ENCODE peak calls at places on chromosome 5, in five cellular contexts. One of them, this sample, is unnamed.

GRCh38 chr5:153893809-153894208 is 144.9 kb downstream of the FAM114A2 start:
- DNase-seq in activated CD4-positive, CD25-positive, alpha-beta regulatory T cell treated with anti-CD3 and anti-CD28 coated beads, Interleukin-2, amount 50 U/mL, for 72 hours: no peak
- DNase-seq in activated naive CD4-positive, alpha-beta T cell treated with anti-CD3 and anti-CD28 coated beads, Interleukin-2, amount 10 ng/mL, durations not matched to agents 7 days and 5 days: no peak
- DNase-seq in stimulated activated CD4-positive, alpha-beta T cell treated with anti-CD3 and anti-CD28 coated beads, Interleukin-2, amount 100 ng/mL, for 48 hours: no peak
- DNase-seq in kidney tubule cell: no peak
- DNase-seq in this sample: no peak

GRCh38 chr5:33073856-33074255 is 362.7 kb downstream of the NPR3 start:
- DNase-seq in stimulated activated CD4-positive, alpha-beta T cell treated with anti-CD3 and anti-CD28 coated beads, Interleukin-2, amount 100 ng/mL, for 48 hours: no peak
- DNase-seq in activated naive CD4-positive, alpha-beta T cell treated with anti-CD3 and anti-CD28 coated beads, Interleukin-2, amount 10 ng/mL, durations not matched to agents 7 days and 5 days: no peak
- DNase-seq in activated CD4-positive, CD25-positive, alpha-beta regulatory T cell treated with anti-CD3 and anti-CD28 coated beads, Interleukin-2, amount 50 U/mL, for 72 hours: no peak
- DNase-seq in kidney tubule cell: no peak
- DNase-seq in this sample: peak; percentile 60

GRCh38 chr5:83608122-83608521 is 112.5 kb downstream of the HAPLN1 start:
- DNase-seq in kidney tubule cell: peak; percentile 52
- DNase-seq in activated CD4-positive, CD25-positive, alpha-beta regulatory T cell treated with anti-CD3 and anti-CD28 coated beads, Interleukin-2, amount 50 U/mL, for 72 hours: no peak
- DNase-seq in stimulated activated CD4-positive, alpha-beta T cell treated with anti-CD3 and anti-CD28 coated beads, Interleukin-2, amount 100 ng/mL, for 48 hours: no peak
- DNase-seq in activated naive CD4-positive, alpha-beta T cell treated with anti-CD3 and anti-CD28 coated beads, Interleukin-2, amount 10 ng/mL, durations not matched to agents 7 days and 5 days: no peak
- DNase-seq in this sample: peak; percentile 40

GRCh38 chr5:94463739-94464138 is 154.7 kb downstream of the KIAA0825 start:
- DNase-seq in stimulated activated CD4-positive, alpha-beta T cell treated with anti-CD3 and anti-CD28 coated beads, Interleukin-2, amount 100 ng/mL, for 48 hours: no peak
- DNase-seq in activated CD4-positive, CD25-positive, alpha-beta regulatory T cell treated with anti-CD3 and anti-CD28 coated beads, Interleukin-2, amount 50 U/mL, for 72 hours: no peak
- DNase-seq in activated naive CD4-positive, alpha-beta T cell treated with anti-CD3 and anti-CD28 coated beads, Interleukin-2, amount 10 ng/mL, durations not matched to agents 7 days and 5 days: no peak
- DNase-seq in kidney tubule cell: no peak
- DNase-seq in this sample: peak; percentile 24

GRCh38 chr5:42638972-42639371 is 117.6 kb upstream of the CCDC152 start:
- DNase-seq in kidney tubule cell: no peak
- DNase-seq in activated CD4-positive, CD25-positive, alpha-beta regulatory T cell treated with anti-CD3 and anti-CD28 coated beads, Interleukin-2, amount 50 U/mL, for 72 hours: no peak
- DNase-seq in activated naive CD4-positive, alpha-beta T cell treated with anti-CD3 and anti-CD28 coated beads, Interleukin-2, amount 10 ng/mL, durations not matched to agents 7 days and 5 days: no peak
- DNase-seq in stimulated activated CD4-positive, alpha-beta T cell treated with anti-CD3 and anti-CD28 coated beads, Interleukin-2, amount 100 ng/mL, for 48 hours: no peak
- DNase-seq in this sample: no peak

GRCh38 chr5:154801083-154801482 is 45.9 kb downstream of the LARP1 start:
- DNase-seq in activated naive CD4-positive, alpha-beta T cell treated with anti-CD3 and anti-CD28 coated beads, Interleukin-2, amount 10 ng/mL, durations not matched to agents 7 days and 5 days: no peak
- DNase-seq in kidney tubule cell: peak; percentile 45
- DNase-seq in activated CD4-positive, CD25-positive, alpha-beta regulatory T cell treated with anti-CD3 and anti-CD28 coated beads, Interleukin-2, amount 50 U/mL, for 72 hours: no peak
- DNase-seq in stimulated activated CD4-positive, alpha-beta T cell treated with anti-CD3 and anti-CD28 coated beads, Interleukin-2, amount 100 ng/mL, for 48 hours: no peak
- DNase-seq in this sample: peak; percentile 90

GRCh38 chr5:143491644-143492043 is 88.2 kb upstream of the NR3C1 start:
- DNase-seq in kidney tubule cell: no peak
- DNase-seq in activated naive CD4-positive, alpha-beta T cell treated with anti-CD3 and anti-CD28 coated beads, Interleukin-2, amount 10 ng/mL, durations not matched to agents 7 days and 5 days: no peak
- DNase-seq in activated CD4-positive, CD25-positive, alpha-beta regulatory T cell treated with anti-CD3 and anti-CD28 coated beads, Interleukin-2, amount 50 U/mL, for 72 hours: no peak
- DNase-seq in stimulated activated CD4-positive, alpha-beta T cell treated with anti-CD3 and anti-CD28 coated beads, Interleukin-2, amount 100 ng/mL, for 48 hours: no peak
- DNase-seq in this sample: no peak

GRCh38 chr5:141811287-141812155 is 66.7 kb downstream of the PCDH1 start:
- DNase-seq in stimulated activated CD4-positive, alpha-beta T cell treated with anti-CD3 and anti-CD28 coated beads, Interleukin-2, amount 100 ng/mL, for 48 hours: peak; percentile 15
- DNase-seq in kidney tubule cell: no peak
- DNase-seq in activated CD4-positive, CD25-positive, alpha-beta regulatory T cell treated with anti-CD3 and anti-CD28 coated beads, Interleukin-2, amount 50 U/mL, for 72 hours: peak; percentile 33
- DNase-seq in activated naive CD4-positive, alpha-beta T cell treated with anti-CD3 and anti-CD28 coated beads, Interleukin-2, amount 10 ng/mL, durations not matched to agents 7 days and 5 days: peak; percentile 45
- DNase-seq in this sample: no peak

GRCh38 chr5:75023368-75024159 is 28.8 kb downstream of the GCNT4 start:
- DNase-seq in activated CD4-positive, CD25-positive, alpha-beta regulatory T cell treated with anti-CD3 and anti-CD28 coated beads, Interleukin-2, amount 50 U/mL, for 72 hours: no peak
- DNase-seq in kidney tubule cell: peak; percentile 15
- DNase-seq in stimulated activated CD4-positive, alpha-beta T cell treated with anti-CD3 and anti-CD28 coated beads, Interleukin-2, amount 100 ng/mL, for 48 hours: no peak
- DNase-seq in activated naive CD4-positive, alpha-beta T cell treated with anti-CD3 and anti-CD28 coated beads, Interleukin-2, amount 10 ng/mL, durations not matched to agents 7 days and 5 days: peak; percentile 43
- DNase-seq in this sample: peak; percentile 23

GRCh38 chr5:119290161-119290569 is 65.7 kb upstream of the TNFAIP8 start:
- DNase-seq in stimulated activated CD4-positive, alpha-beta T cell treated with anti-CD3 and anti-CD28 coated beads, Interleukin-2, amount 100 ng/mL, for 48 hours: no peak
- DNase-seq in activated CD4-positive, CD25-positive, alpha-beta regulatory T cell treated with anti-CD3 and anti-CD28 coated beads, Interleukin-2, amount 50 U/mL, for 72 hours: no peak
- DNase-seq in kidney tubule cell: peak; percentile 63
- DNase-seq in activated naive CD4-positive, alpha-beta T cell treated with anti-CD3 and anti-CD28 coated beads, Interleukin-2, amount 10 ng/mL, durations not matched to agents 7 days and 5 days: no peak
- DNase-seq in this sample: peak; percentile 18

GRCh38 chr5:150590979-150591411 is 49.5 kb upstream of the SYNPO start:
- DNase-seq in stimulated activated CD4-positive, alpha-beta T cell treated with anti-CD3 and anti-CD28 coated beads, Interleukin-2, amount 100 ng/mL, for 48 hours: no peak
- DNase-seq in activated naive CD4-positive, alpha-beta T cell treated with anti-CD3 and anti-CD28 coated beads, Interleukin-2, amount 10 ng/mL, durations not matched to agents 7 days and 5 days: no peak
- DNase-seq in activated CD4-positive, CD25-positive, alpha-beta regulatory T cell treated with anti-CD3 and anti-CD28 coated beads, Interleukin-2, amount 50 U/mL, for 72 hours: no peak
- DNase-seq in kidney tubule cell: no peak
- DNase-seq in this sample: no peak

GRCh38 chr5:177306674-177307543 is 3.3 kb downstream of the PRELID1 start:
- DNase-seq in stimulated activated CD4-positive, alpha-beta T cell treated with anti-CD3 and anti-CD28 coated beads, Interleukin-2, amount 100 ng/mL, for 48 hours: no peak
- DNase-seq in kidney tubule cell: peak; percentile 8
- DNase-seq in activated CD4-positive, CD25-positive, alpha-beta regulatory T cell treated with anti-CD3 and anti-CD28 coated beads, Interleukin-2, amount 50 U/mL, for 72 hours: no peak
- DNase-seq in activated naive CD4-positive, alpha-beta T cell treated with anti-CD3 and anti-CD28 coated beads, Interleukin-2, amount 10 ng/mL, durations not matched to agents 7 days and 5 days: no peak
- DNase-seq in this sample: no peak

GRCh38 chr5:37841223-37841622 is 1.4 kb upstream of the GDNF start:
- DNase-seq in kidney tubule cell: no peak
- DNase-seq in activated CD4-positive, CD25-positive, alpha-beta regulatory T cell treated with anti-CD3 and anti-CD28 coated beads, Interleukin-2, amount 50 U/mL, for 72 hours: no peak
- DNase-seq in activated naive CD4-positive, alpha-beta T cell treated with anti-CD3 and anti-CD28 coated beads, Interleukin-2, amount 10 ng/mL, durations not matched to agents 7 days and 5 days: no peak
- DNase-seq in stimulated activated CD4-positive, alpha-beta T cell treated with anti-CD3 and anti-CD28 coated beads, Interleukin-2, amount 100 ng/mL, for 48 hours: no peak
- DNase-seq in this sample: no peak

GRCh38 chr5:123472150-123472549 is 39.8 kb upstream of the CSNK1G3 start:
- DNase-seq in stimulated activated CD4-positive, alpha-beta T cell treated with anti-CD3 and anti-CD28 coated beads, Interleukin-2, amount 100 ng/mL, for 48 hours: no peak
- DNase-seq in activated CD4-positive, CD25-positive, alpha-beta regulatory T cell treated with anti-CD3 and anti-CD28 coated beads, Interleukin-2, amount 50 U/mL, for 72 hours: no peak
- DNase-seq in activated naive CD4-positive, alpha-beta T cell treated with anti-CD3 and anti-CD28 coated beads, Interleukin-2, amount 10 ng/mL, durations not matched to agents 7 days and 5 days: no peak
- DNase-seq in kidney tubule cell: no peak
- DNase-seq in this sample: no peak

GRCh38 chr5:50962934-50963646 is 296.7 kb downstream of the PARP8 start:
- DNase-seq in kidney tubule cell: peak; percentile 58
- DNase-seq in activated naive CD4-positive, alpha-beta T cell treated with anti-CD3 and anti-CD28 coated beads, Interleukin-2, amount 10 ng/mL, durations not matched to agents 7 days and 5 days: peak; percentile 74
- DNase-seq in stimulated activated CD4-positive, alpha-beta T cell treated with anti-CD3 and anti-CD28 coated beads, Interleukin-2, amount 100 ng/mL, for 48 hours: peak; percentile 80
- DNase-seq in activated CD4-positive, CD25-positive, alpha-beta regulatory T cell treated with anti-CD3 and anti-CD28 coated beads, Interleukin-2, amount 50 U/mL, for 72 hours: peak; percentile 57
- DNase-seq in this sample: peak; percentile 32

GRCh38 chr5:168851902-168852321 is 272.7 kb upstream of the PANK3 start:
- DNase-seq in activated naive CD4-positive, alpha-beta T cell treated with anti-CD3 and anti-CD28 coated beads, Interleukin-2, amount 10 ng/mL, durations not matched to agents 7 days and 5 days: peak; percentile 42
- DNase-seq in activated CD4-positive, CD25-positive, alpha-beta regulatory T cell treated with anti-CD3 and anti-CD28 coated beads, Interleukin-2, amount 50 U/mL, for 72 hours: no peak
- DNase-seq in kidney tubule cell: peak; percentile 72
- DNase-seq in stimulated activated CD4-positive, alpha-beta T cell treated with anti-CD3 and anti-CD28 coated beads, Interleukin-2, amount 100 ng/mL, for 48 hours: no peak
- DNase-seq in this sample: no peak

GRCh38 chr5:16975950-16976624 is 40.0 kb upstream of the MYO10 start:
- DNase-seq in activated CD4-positive, CD25-positive, alpha-beta regulatory T cell treated with anti-CD3 and anti-CD28 coated beads, Interleukin-2, amount 50 U/mL, for 72 hours: no peak
- DNase-seq in stimulated activated CD4-positive, alpha-beta T cell treated with anti-CD3 and anti-CD28 coated beads, Interleukin-2, amount 100 ng/mL, for 48 hours: no peak
- DNase-seq in kidney tubule cell: no peak
- DNase-seq in activated naive CD4-positive, alpha-beta T cell treated with anti-CD3 and anti-CD28 coated beads, Interleukin-2, amount 10 ng/mL, durations not matched to agents 7 days and 5 days: no peak
- DNase-seq in this sample: no peak

GRCh38 chr5:69368458-69369368 is 607 bp downstream of the AK6 start:
- DNase-seq in activated CD4-positive, CD25-positive, alpha-beta regulatory T cell treated with anti-CD3 and anti-CD28 coated beads, Interleukin-2, amount 50 U/mL, for 72 hours: no peak
- DNase-seq in stimulated activated CD4-positive, alpha-beta T cell treated with anti-CD3 and anti-CD28 coated beads, Interleukin-2, amount 100 ng/mL, for 48 hours: peak; percentile 12
- DNase-seq in kidney tubule cell: no peak
- DNase-seq in activated naive CD4-positive, alpha-beta T cell treated with anti-CD3 and anti-CD28 coated beads, Interleukin-2, amount 10 ng/mL, durations not matched to agents 7 days and 5 days: peak; percentile 31
- DNase-seq in this sample: peak; percentile 54

GRCh38 chr5:31362931-31363568 is 168.8 kb downstream of the DROSHA start:
- DNase-seq in activated naive CD4-positive, alpha-beta T cell treated with anti-CD3 and anti-CD28 coated beads, Interleukin-2, amount 10 ng/mL, durations not matched to agents 7 days and 5 days: no peak
- DNase-seq in stimulated activated CD4-positive, alpha-beta T cell treated with anti-CD3 and anti-CD28 coated beads, Interleukin-2, amount 100 ng/mL, for 48 hours: no peak
- DNase-seq in kidney tubule cell: peak; percentile 29
- DNase-seq in activated CD4-positive, CD25-positive, alpha-beta regulatory T cell treated with anti-CD3 and anti-CD28 coated beads, Interleukin-2, amount 50 U/mL, for 72 hours: no peak
- DNase-seq in this sample: peak; percentile 76

GRCh38 chr5:148072207-148072606 is 8.4 kb downstream of the SPINK5 start:
- DNase-seq in activated naive CD4-positive, alpha-beta T cell treated with anti-CD3 and anti-CD28 coated beads, Interleukin-2, amount 10 ng/mL, durations not matched to agents 7 days and 5 days: no peak
- DNase-seq in kidney tubule cell: no peak
- DNase-seq in activated CD4-positive, CD25-positive, alpha-beta regulatory T cell treated with anti-CD3 and anti-CD28 coated beads, Interleukin-2, amount 50 U/mL, for 72 hours: no peak
- DNase-seq in stimulated activated CD4-positive, alpha-beta T cell treated with anti-CD3 and anti-CD28 coated beads, Interleukin-2, amount 100 ng/mL, for 48 hours: no peak
- DNase-seq in this sample: no peak

GRCh38 chr5:37814699-37815098 is 25.1 kb downstream of the GDNF start:
- DNase-seq in stimulated activated CD4-positive, alpha-beta T cell treated with anti-CD3 and anti-CD28 coated beads, Interleukin-2, amount 100 ng/mL, for 48 hours: no peak
- DNase-seq in kidney tubule cell: peak; percentile 89
- DNase-seq in activated CD4-positive, CD25-positive, alpha-beta regulatory T cell treated with anti-CD3 and anti-CD28 coated beads, Interleukin-2, amount 50 U/mL, for 72 hours: no peak
- DNase-seq in activated naive CD4-positive, alpha-beta T cell treated with anti-CD3 and anti-CD28 coated beads, Interleukin-2, amount 10 ng/mL, durations not matched to agents 7 days and 5 days: no peak
- DNase-seq in this sample: peak; percentile 41

GRCh38 chr5:53340956-53341750 is 139.3 kb upstream of the FST start:
- DNase-seq in activated naive CD4-positive, alpha-beta T cell treated with anti-CD3 and anti-CD28 coated beads, Interleukin-2, amount 10 ng/mL, durations not matched to agents 7 days and 5 days: no peak
- DNase-seq in stimulated activated CD4-positive, alpha-beta T cell treated with anti-CD3 and anti-CD28 coated beads, Interleukin-2, amount 100 ng/mL, for 48 hours: no peak
- DNase-seq in activated CD4-positive, CD25-positive, alpha-beta regulatory T cell treated with anti-CD3 and anti-CD28 coated beads, Interleukin-2, amount 50 U/mL, for 72 hours: no peak
- DNase-seq in kidney tubule cell: no peak
- DNase-seq in this sample: no peak

GRCh38 chr5:115859378-115859777 is 17.6 kb downstream of the AP3S1 start:
- DNase-seq in stimulated activated CD4-positive, alpha-beta T cell treated with anti-CD3 and anti-CD28 coated beads, Interleukin-2, amount 100 ng/mL, for 48 hours: no peak
- DNase-seq in activated CD4-positive, CD25-positive, alpha-beta regulatory T cell treated with anti-CD3 and anti-CD28 coated beads, Interleukin-2, amount 50 U/mL, for 72 hours: no peak
- DNase-seq in kidney tubule cell: no peak
- DNase-seq in activated naive CD4-positive, alpha-beta T cell treated with anti-CD3 and anti-CD28 coated beads, Interleukin-2, amount 10 ng/mL, durations not matched to agents 7 days and 5 days: no peak
- DNase-seq in this sample: no peak

GRCh38 chr5:154058055-154059038 is 19.6 kb downstream of the MFAP3 start:
- DNase-seq in activated naive CD4-positive, alpha-beta T cell treated with anti-CD3 and anti-CD28 coated beads, Interleukin-2, amount 10 ng/mL, durations not matched to agents 7 days and 5 days: no peak
- DNase-seq in kidney tubule cell: peak; percentile 64
- DNase-seq in stimulated activated CD4-positive, alpha-beta T cell treated with anti-CD3 and anti-CD28 coated beads, Interleukin-2, amount 100 ng/mL, for 48 hours: no peak
- DNase-seq in activated CD4-positive, CD25-positive, alpha-beta regulatory T cell treated with anti-CD3 and anti-CD28 coated beads, Interleukin-2, amount 50 U/mL, for 72 hours: no peak
- DNase-seq in this sample: peak; percentile 31

GRCh38 chr5:109062669-109063068 is 315.0 kb downstream of the FER start:
- DNase-seq in kidney tubule cell: no peak
- DNase-seq in stimulated activated CD4-positive, alpha-beta T cell treated with anti-CD3 and anti-CD28 coated beads, Interleukin-2, amount 100 ng/mL, for 48 hours: no peak
- DNase-seq in activated CD4-positive, CD25-positive, alpha-beta regulatory T cell treated with anti-CD3 and anti-CD28 coated beads, Interleukin-2, amount 50 U/mL, for 72 hours: no peak
- DNase-seq in activated naive CD4-positive, alpha-beta T cell treated with anti-CD3 and anti-CD28 coated beads, Interleukin-2, amount 10 ng/mL, durations not matched to agents 7 days and 5 days: no peak
- DNase-seq in this sample: no peak

GRCh38 chr5:36090033-36090432 is 23.4 kb upstream of the UGT3A2 start:
- DNase-seq in stimulated activated CD4-positive, alpha-beta T cell treated with anti-CD3 and anti-CD28 coated beads, Interleukin-2, amount 100 ng/mL, for 48 hours: no peak
- DNase-seq in kidney tubule cell: peak; percentile 55
- DNase-seq in activated naive CD4-positive, alpha-beta T cell treated with anti-CD3 and anti-CD28 coated beads, Interleukin-2, amount 10 ng/mL, durations not matched to agents 7 days and 5 days: peak; percentile 35
- DNase-seq in activated CD4-positive, CD25-positive, alpha-beta regulatory T cell treated with anti-CD3 and anti-CD28 coated beads, Interleukin-2, amount 50 U/mL, for 72 hours: no peak
- DNase-seq in this sample: peak; percentile 17

GRCh38 chr5:112434650-112435049 is 15.6 kb upstream of the EPB41L4A start:
- DNase-seq in stimulated activated CD4-positive, alpha-beta T cell treated with anti-CD3 and anti-CD28 coated beads, Interleukin-2, amount 100 ng/mL, for 48 hours: no peak
- DNase-seq in kidney tubule cell: no peak
- DNase-seq in activated naive CD4-positive, alpha-beta T cell treated with anti-CD3 and anti-CD28 coated beads, Interleukin-2, amount 10 ng/mL, durations not matched to agents 7 days and 5 days: no peak
- DNase-seq in activated CD4-positive, CD25-positive, alpha-beta regulatory T cell treated with anti-CD3 and anti-CD28 coated beads, Interleukin-2, amount 50 U/mL, for 72 hours: no peak
- DNase-seq in this sample: no peak

GRCh38 chr5:126139773-126140172 is 283.4 kb upstream of the GRAMD2B start:
- DNase-seq in activated CD4-positive, CD25-positive, alpha-beta regulatory T cell treated with anti-CD3 and anti-CD28 coated beads, Interleukin-2, amount 50 U/mL, for 72 hours: no peak
- DNase-seq in activated naive CD4-positive, alpha-beta T cell treated with anti-CD3 and anti-CD28 coated beads, Interleukin-2, amount 10 ng/mL, durations not matched to agents 7 days and 5 days: no peak
- DNase-seq in kidney tubule cell: peak; percentile 79
- DNase-seq in stimulated activated CD4-positive, alpha-beta T cell treated with anti-CD3 and anti-CD28 coated beads, Interleukin-2, amount 100 ng/mL, for 48 hours: no peak
- DNase-seq in this sample: peak; percentile 7

GRCh38 chr5:73312872-73313510 is 135.6 kb downstream of the FOXD1 start:
- DNase-seq in activated naive CD4-positive, alpha-beta T cell treated with anti-CD3 and anti-CD28 coated beads, Interleukin-2, amount 10 ng/mL, durations not matched to agents 7 days and 5 days: no peak
- DNase-seq in stimulated activated CD4-positive, alpha-beta T cell treated with anti-CD3 and anti-CD28 coated beads, Interleukin-2, amount 100 ng/mL, for 48 hours: no peak
- DNase-seq in kidney tubule cell: no peak
- DNase-seq in activated CD4-positive, CD25-positive, alpha-beta regulatory T cell treated with anti-CD3 and anti-CD28 coated beads, Interleukin-2, amount 50 U/mL, for 72 hours: no peak
- DNase-seq in this sample: peak; percentile 35

GRCh38 chr5:88769165-88769564 is 113.8 kb downstream of the MEF2C start:
- DNase-seq in kidney tubule cell: no peak
- DNase-seq in activated CD4-positive, CD25-positive, alpha-beta regulatory T cell treated with anti-CD3 and anti-CD28 coated beads, Interleukin-2, amount 50 U/mL, for 72 hours: no peak
- DNase-seq in activated naive CD4-positive, alpha-beta T cell treated with anti-CD3 and anti-CD28 coated beads, Interleukin-2, amount 10 ng/mL, durations not matched to agents 7 days and 5 days: no peak
- DNase-seq in stimulated activated CD4-positive, alpha-beta T cell treated with anti-CD3 and anti-CD28 coated beads, Interleukin-2, amount 100 ng/mL, for 48 hours: no peak
- DNase-seq in this sample: peak; percentile 10

GRCh38 chr5:142821027-142821732 is 51.0 kb downstream of the ARHGAP26 start:
- DNase-seq in activated CD4-positive, CD25-positive, alpha-beta regulatory T cell treated with anti-CD3 and anti-CD28 coated beads, Interleukin-2, amount 50 U/mL, for 72 hours: no peak
- DNase-seq in kidney tubule cell: no peak
- DNase-seq in stimulated activated CD4-positive, alpha-beta T cell treated with anti-CD3 and anti-CD28 coated beads, Interleukin-2, amount 100 ng/mL, for 48 hours: no peak
- DNase-seq in activated naive CD4-positive, alpha-beta T cell treated with anti-CD3 and anti-CD28 coated beads, Interleukin-2, amount 10 ng/mL, durations not matched to agents 7 days and 5 days: no peak
- DNase-seq in this sample: no peak

GRCh38 chr5:98978528-98978927 is 49.7 kb upstream of the CHD1 start:
- DNase-seq in activated naive CD4-positive, alpha-beta T cell treated with anti-CD3 and anti-CD28 coated beads, Interleukin-2, amount 10 ng/mL, durations not matched to agents 7 days and 5 days: no peak
- DNase-seq in stimulated activated CD4-positive, alpha-beta T cell treated with anti-CD3 and anti-CD28 coated beads, Interleukin-2, amount 100 ng/mL, for 48 hours: no peak
- DNase-seq in kidney tubule cell: no peak
- DNase-seq in activated CD4-positive, CD25-positive, alpha-beta regulatory T cell treated with anti-CD3 and anti-CD28 coated beads, Interleukin-2, amount 50 U/mL, for 72 hours: no peak
- DNase-seq in this sample: no peak

GRCh38 chr5:58318468-58318867 is 141.4 kb downstream of the PLK2 start:
- DNase-seq in kidney tubule cell: peak; percentile 11
- DNase-seq in activated naive CD4-positive, alpha-beta T cell treated with anti-CD3 and anti-CD28 coated beads, Interleukin-2, amount 10 ng/mL, durations not matched to agents 7 days and 5 days: no peak
- DNase-seq in stimulated activated CD4-positive, alpha-beta T cell treated with anti-CD3 and anti-CD28 coated beads, Interleukin-2, amount 100 ng/mL, for 48 hours: no peak
- DNase-seq in activated CD4-positive, CD25-positive, alpha-beta regulatory T cell treated with anti-CD3 and anti-CD28 coated beads, Interleukin-2, amount 50 U/mL, for 72 hours: no peak
- DNase-seq in this sample: peak; percentile 70

GRCh38 chr5:151671979-151672378 is 14.7 kb downstream of the SPARC start:
- DNase-seq in activated CD4-positive, CD25-positive, alpha-beta regulatory T cell treated with anti-CD3 and anti-CD28 coated beads, Interleukin-2, amount 50 U/mL, for 72 hours: no peak
- DNase-seq in stimulated activated CD4-positive, alpha-beta T cell treated with anti-CD3 and anti-CD28 coated beads, Interleukin-2, amount 100 ng/mL, for 48 hours: no peak
- DNase-seq in activated naive CD4-positive, alpha-beta T cell treated with anti-CD3 and anti-CD28 coated beads, Interleukin-2, amount 10 ng/mL, durations not matched to agents 7 days and 5 days: no peak
- DNase-seq in kidney tubule cell: no peak
- DNase-seq in this sample: peak; percentile 63

GRCh38 chr5:17743580-17744435 is 109.5 kb downstream of the TAF11L14 start:
- DNase-seq in activated naive CD4-positive, alpha-beta T cell treated with anti-CD3 and anti-CD28 coated beads, Interleukin-2, amount 10 ng/mL, durations not matched to agents 7 days and 5 days: no peak
- DNase-seq in stimulated activated CD4-positive, alpha-beta T cell treated with anti-CD3 and anti-CD28 coated beads, Interleukin-2, amount 100 ng/mL, for 48 hours: no peak
- DNase-seq in activated CD4-positive, CD25-positive, alpha-beta regulatory T cell treated with anti-CD3 and anti-CD28 coated beads, Interleukin-2, amount 50 U/mL, for 72 hours: no peak
- DNase-seq in kidney tubule cell: no peak
- DNase-seq in this sample: peak; percentile 68

GRCh38 chr5:1755321-1755949 is 44.2 kb downstream of the MRPL36 start:
- DNase-seq in activated CD4-positive, CD25-positive, alpha-beta regulatory T cell treated with anti-CD3 and anti-CD28 coated beads, Interleukin-2, amount 50 U/mL, for 72 hours: no peak
- DNase-seq in stimulated activated CD4-positive, alpha-beta T cell treated with anti-CD3 and anti-CD28 coated beads, Interleukin-2, amount 100 ng/mL, for 48 hours: no peak
- DNase-seq in activated naive CD4-positive, alpha-beta T cell treated with anti-CD3 and anti-CD28 coated beads, Interleukin-2, amount 10 ng/mL, durations not matched to agents 7 days and 5 days: no peak
- DNase-seq in kidney tubule cell: no peak
- DNase-seq in this sample: no peak

GRCh38 chr5:141806626-141807025 is 71.6 kb downstream of the PCDH1 start:
- DNase-seq in activated naive CD4-positive, alpha-beta T cell treated with anti-CD3 and anti-CD28 coated beads, Interleukin-2, amount 10 ng/mL, durations not matched to agents 7 days and 5 days: no peak
- DNase-seq in kidney tubule cell: no peak
- DNase-seq in activated CD4-positive, CD25-positive, alpha-beta regulatory T cell treated with anti-CD3 and anti-CD28 coated beads, Interleukin-2, amount 50 U/mL, for 72 hours: no peak
- DNase-seq in stimulated activated CD4-positive, alpha-beta T cell treated with anti-CD3 and anti-CD28 coated beads, Interleukin-2, amount 100 ng/mL, for 48 hours: no peak
- DNase-seq in this sample: no peak

GRCh38 chr5:75525344-75525743 is 13.7 kb downstream of the POLK start:
- DNase-seq in activated CD4-positive, CD25-positive, alpha-beta regulatory T cell treated with anti-CD3 and anti-CD28 coated beads, Interleukin-2, amount 50 U/mL, for 72 hours: no peak
- DNase-seq in stimulated activated CD4-positive, alpha-beta T cell treated with anti-CD3 and anti-CD28 coated beads, Interleukin-2, amount 100 ng/mL, for 48 hours: no peak
- DNase-seq in kidney tubule cell: no peak
- DNase-seq in activated naive CD4-positive, alpha-beta T cell treated with anti-CD3 and anti-CD28 coated beads, Interleukin-2, amount 10 ng/mL, durations not matched to agents 7 days and 5 days: no peak
- DNase-seq in this sample: no peak

GRCh38 chr5:62521319-62521718 is 57.3 kb upstream of the LRRC70 start:
- DNase-seq in kidney tubule cell: no peak
- DNase-seq in activated CD4-positive, CD25-positive, alpha-beta regulatory T cell treated with anti-CD3 and anti-CD28 coated beads, Interleukin-2, amount 50 U/mL, for 72 hours: no peak
- DNase-seq in stimulated activated CD4-positive, alpha-beta T cell treated with anti-CD3 and anti-CD28 coated beads, Interleukin-2, amount 100 ng/mL, for 48 hours: no peak
- DNase-seq in activated naive CD4-positive, alpha-beta T cell treated with anti-CD3 and anti-CD28 coated beads, Interleukin-2, amount 10 ng/mL, durations not matched to agents 7 days and 5 days: no peak
- DNase-seq in this sample: no peak

This sample was measured in IMR-90.